ENCODE peak calls at places on chromosome 14, in ten cellular contexts. G, N, I, J, P, K, Q, E, D and C are unnamed samples.

GRCh38 chr14:75877292-75877691 is 104.5 kb downstream of the TGFB3 start:
- DNase-seq in G (no peak), N (no peak), I (peak), J (no peak), P (no peak), K (peak), Q (no peak), E (peak), D (no peak), C (no peak)

GRCh38 chr14:64232095-64232830 is 61.9 kb downstream of the ESR2 start:
- DNase-seq in G (peak), N (no peak), I (peak), J (no peak), P (no peak), K (peak), Q (no peak), E (peak), D (no peak), C (no peak)

GRCh38 chr14:71629765-71630502 is 302.3 kb upstream of the RGS6 start:
- DNase-seq in G (no peak), N (no peak), I (no peak), J (no peak), P (no peak), K (peak), Q (no peak), E (no peak), D (no peak), C (no peak)

GRCh38 chr14:92748259-92749016 is at the start of gene LGMN:
- DNase-seq in G (peak), N (no peak), I (peak), J (peak), P (peak), K (peak), Q (peak), E (peak), D (peak), C (peak)

GRCh38 chr14:102248121-102248520 is 56.8 kb downstream of the MOK start:
- DNase-seq in G (no peak), N (no peak), I (no peak), J (no peak), P (no peak), K (no peak), Q (no peak), E (no peak), D (no peak), C (no peak)

GRCh38 chr14:67636361-67636919 is 16.7 kb downstream of the ARG2 start:
- DNase-seq in G (no peak), N (peak), I (no peak), J (no peak), P (no peak), K (peak), Q (no peak), E (no peak), D (peak), C (no peak)

GRCh38 chr14:105082703-105083102 is 17.5 kb upstream of the GPR132 start:
- DNase-seq in G (no peak), N (no peak), I (no peak), J (no peak), P (no peak), K (no peak), Q (no peak), E (no peak), D (no peak), C (no peak)

GRCh38 chr14:64707661-64708060 is 3.4 kb downstream of the PLEKHG3 start:
- DNase-seq in G (no peak), N (no peak), I (peak), J (no peak), P (no peak), K (peak), Q (peak), E (peak), D (no peak), C (no peak)

GRCh38 chr14:86640288-86640687 is 1110.3 kb downstream of the FLRT2 start:
- DNase-seq in G (no peak), N (no peak), I (no peak), J (no peak), P (no peak), K (no peak), Q (no peak), E (no peak), D (no peak), C (no peak)

GRCh38 chr14:21023174-21023573 is 1.7 kb downstream of the NDRG2 start:
- DNase-seq in G (no peak), N (no peak), I (no peak), J (no peak), P (no peak), K (no peak), Q (no peak), E (no peak), D (no peak), C (no peak)

GRCh38 chr14:43172899-43173548 is 1334.1 kb downstream of the FSCB start:
- DNase-seq in G (no peak), N (no peak), I (no peak), J (no peak), P (no peak), K (no peak), Q (no peak), E (no peak), D (no peak), C (no peak)

GRCh38 chr14:101839236-101839635 is 77.7 kb downstream of the PPP2R5C start:
- DNase-seq in G (no peak), N (peak), I (no peak), J (no peak), P (no peak), K (no peak), Q (no peak), E (no peak), D (peak), C (no peak)

GRCh38 chr14:41549821-41550597 is 56.7 kb upstream of the LRFN5 start:
- DNase-seq in G (no peak), N (peak), I (no peak), J (no peak), P (no peak), K (no peak), Q (no peak), E (no peak), D (no peak), C (no peak)